ENCODE peak calls at places on chromosome 11, in ten cellular contexts. C is CD4-positive, CD25-positive, alpha-beta regulatory T cell; V is lower lobe of right lung; S is small intestine; H is A549; A is heart right ventricle; Q is Karpas-422; D is stomach; X is right cardiac atrium; L is GM23248. O is an unnamed sample. For H3K4me1, the result is how much of the 10 kb centered on the place peaks cover.

GRCh38 chr11:43982421-43982820 is 40.0 kb downstream of the C11orf96 start:
- DNase-seq in D (no peak), A (no peak), H (no peak), V (no peak), Q (no peak), C (no peak), X (no peak), S (no peak), L (no peak), O (no peak)

GRCh38 chr11:129939510-129939909 is 44.1 kb upstream of the NFRKB start:
- DNase-seq in L (no peak), X (no peak), H (no peak), Q (peak), A (no peak), D (no peak), C (no peak), S (no peak), V (no peak), O (no peak)

GRCh38 chr11:68531129-68531693 is 70.7 kb downstream of the PPP6R3 start:
- DNase-seq in Q (no peak), V (no peak), X (no peak), S (no peak), D (no peak), A (no peak), C (no peak), H (no peak), L (no peak), O (no peak)

GRCh38 chr11:45518096-45518852 is 147.1 kb downstream of the CHST1 start:
- DNase-seq in L (no peak), Q (no peak), A (no peak), X (no peak), H (no peak), V (no peak), D (no peak), C (no peak), S (no peak), O (no peak)

GRCh38 chr11:80815752-80816453 is 1375.1 kb upstream of the TENM4 start:
- DNase-seq in X (no peak), V (no peak), A (no peak), S (no peak), D (no peak), L (no peak), Q (no peak), H (no peak), C (no peak), O (peak)

GRCh38 chr11:84430661-84431060 is 1144.5 kb upstream of the CCDC90B start:
- DNase-seq in V (no peak), D (no peak), C (no peak), Q (no peak), S (no peak), A (no peak), L (no peak), H (peak), X (no peak), O (no peak)

GRCh38 chr11:77353131-77353530 is 51.6 kb upstream of the GDPD4 start:
- DNase-seq in A (no peak), H (no peak), V (no peak), C (no peak), Q (no peak), D (no peak), L (no peak), X (no peak), S (no peak), O (no peak)

GRCh38 chr11:124825876-124826275 is 25.7 kb upstream of the MSANTD2 start:
- DNase-seq in H (no peak), Q (no peak), D (no peak), L (no peak), C (no peak), A (no peak), X (no peak), V (no peak), S (no peak), O (no peak)

GRCh38 chr11:57493507-57494503 is 21.7 kb downstream of the SLC43A1 start:
- DNase-seq in X (peak), S (peak), H (peak), C (peak), D (peak), A (peak), L (peak), Q (peak), V (peak), O (peak)

GRCh38 chr11:118602331-118602730 is 5.1 kb upstream of the PHLDB1 start:
- DNase-seq in L (no peak), H (no peak), V (no peak), S (no peak), C (no peak), Q (no peak), A (peak), D (peak), X (peak), O (no peak)

GRCh38 chr11:83827940-83828554 is 541.9 kb upstream of the CCDC90B start:
- DNase-seq in C (no peak), S (peak), D (no peak), Q (peak), A (no peak), L (peak), H (peak), V (no peak), X (no peak), O (peak)

GRCh38 chr11:70601861-70602575 is 203.7 kb downstream of the CTTN start:
- DNase-seq in X (no peak), A (no peak), S (no peak), D (no peak), L (no peak), Q (no peak), C (no peak), V (no peak), H (no peak), O (no peak)

GRCh38 chr11:44130751-44131150 is 35.3 kb downstream of the EXT2 start:
- DNase-seq in Q (no peak), C (no peak), V (no peak), S (no peak), X (peak), H (no peak), A (no peak), L (no peak), D (no peak), O (peak)

GRCh38 chr11:27456802-27457329 is 15.7 kb downstream of the LGR4 start:
- DNase-seq in S (no peak), H (no peak), Q (no peak), L (no peak), C (no peak), V (no peak), X (no peak), D (no peak), A (no peak), O (no peak)

GRCh38 chr11:68328374-68329091 is 16.1 kb downstream of the LRP5 start:
- DNase-seq in A (peak), V (no peak), D (peak), C (no peak), H (no peak), Q (no peak), S (peak), X (peak), L (no peak), O (peak)

GRCh38 chr11:61509058-61510029 is 795 bp downstream of the LRRC10B start:
- DNase-seq in A (peak), L (peak), D (peak), H (peak), S (peak), V (peak), C (no peak), X (peak), Q (peak), O (peak)

GRCh38 chr11:122696662-122697061 is 41.1 kb downstream of the UBASH3B start:
- DNase-seq in X (peak), A (no peak), H (no peak), D (no peak), S (peak), V (no peak), L (no peak), C (peak), Q (peak), O (no peak)

GRCh38 chr11:66470015-66470414 is 3.3 kb downstream of the PELI3 start:
- DNase-seq in Q (no peak), H (no peak), L (no peak), X (no peak), V (no peak), S (no peak), D (no peak), C (no peak), A (no peak), O (peak)

GRCh38 chr11:57792060-57792541 is 30.5 kb downstream of the CTNND1 start:
- DNase-seq in Q (no peak), D (peak), L (no peak), H (no peak), V (peak), A (peak), X (peak), C (peak), S (peak), O (no peak)

GRCh38 chr11:279966-280761 is 2.0 kb downstream of the NLRP6 start:
- DNase-seq in D (no peak), S (peak), A (peak), X (peak), C (no peak), V (peak), L (peak), Q (no peak), H (peak), O (no peak)

GRCh38 chr11:100831929-100832480 is 144.9 kb downstream of the ARHGAP42 start:
- DNase-seq in S (no peak), V (no peak), L (peak), C (no peak), H (no peak), A (peak), X (peak), D (no peak), Q (no peak), O (no peak)

GRCh38 chr11:59666969-59667368 is 1.9 kb downstream of the PATL1 start:
- DNase-seq in Q (no peak), A (no peak), X (no peak), D (no peak), V (no peak), S (peak), L (peak), C (no peak), H (no peak), O (no peak)

GRCh38 chr11:118436639-118437045 is 350 bp downstream of the KMT2A start:
- DNase-seq in X (no peak), Q (peak), A (peak), H (no peak), C (peak), L (peak), S (no peak), D (no peak), V (peak), O (no peak)

GRCh38 chr11:12625438-12626071 is 48.7 kb upstream of the TEAD1 start:
- DNase-seq in L (peak), S (no peak), A (no peak), X (no peak), Q (no peak), H (peak), V (no peak), C (no peak), D (no peak), O (peak)

GRCh38 chr11:122101625-122102291 is 14.3 kb downstream of the BLID start:
- DNase-seq in A (peak), L (peak), H (no peak), D (no peak), C (no peak), Q (no peak), S (peak), X (peak), V (no peak), O (peak)

DNA sequence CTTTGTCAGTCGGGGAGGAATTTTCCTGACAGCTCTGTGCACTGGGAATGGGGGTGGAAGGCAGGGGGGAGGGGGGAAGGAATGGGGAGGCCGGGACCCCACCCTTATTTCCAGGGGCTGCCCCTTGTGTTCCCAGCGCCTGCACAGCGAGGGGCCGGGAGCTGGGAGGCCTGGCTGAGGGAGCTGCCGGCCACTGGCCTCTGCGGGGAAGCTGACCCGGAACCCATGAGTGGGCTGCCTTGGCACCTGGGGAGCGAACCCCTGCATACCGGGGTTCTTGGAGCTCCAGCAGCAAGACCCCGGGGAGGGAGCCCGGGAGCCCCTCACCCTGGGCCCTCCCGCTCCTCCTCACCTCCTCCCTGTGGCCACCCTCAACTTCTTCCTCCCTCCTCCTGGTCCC is 3.5 kb downstream of the H19 start:
- DNase-seq in Q (no peak), C (no peak), V (no peak), D (no peak), L (no peak), A (peak), H (no peak), S (no peak), X (no peak), O (no peak)
- H3K4me1 ChIP-seq in Q (under half), C (under half), V (under half), D (under half), L (under half), A (under half), H (under half), S (under half), X (under half), O (under half)

DNA sequence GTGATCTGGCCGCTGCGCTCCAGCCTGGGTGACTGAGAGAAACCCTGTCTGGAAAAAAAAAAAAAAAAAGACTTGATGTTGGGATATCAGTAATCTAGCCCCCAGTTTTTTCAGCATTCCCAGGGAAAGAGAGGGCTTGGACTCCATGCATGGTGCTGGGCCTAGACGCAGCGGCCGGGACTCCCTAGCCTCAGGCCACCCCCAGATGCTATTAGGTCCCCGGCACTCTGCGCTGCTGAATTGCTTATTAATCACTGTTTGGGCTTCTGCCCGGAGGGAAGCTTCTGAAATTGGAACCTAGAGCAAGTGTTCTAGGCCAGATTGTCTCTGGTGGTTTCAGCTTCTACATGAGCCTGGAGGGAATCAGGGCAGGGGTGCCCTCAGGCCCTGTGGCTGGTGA is 39.0 kb downstream of the SLCO2B1 start:
- DNase-seq in Q (no peak), V (no peak), X (peak), D (no peak), L (peak), C (no peak), H (no peak), S (no peak), A (no peak), O (no peak)
- H3K27ac ChIP-seq in Q (no peak), V (no peak), X (no peak), D (no peak), L (no peak), C (no peak), H (no peak), S (no peak), A (no peak), O (no peak)

GRCh38 chr11:6745465-6746015 is 26.2 kb downstream of the OR2AG2 start:
- DNase-seq in L (no peak), H (no peak), V (no peak), S (peak), X (no peak), Q (no peak), A (no peak), D (no peak), C (no peak), O (no peak)

GRCh38 chr11:6745018-6745417 is 26.8 kb downstream of the OR2AG2 start:
- DNase-seq in X (no peak), D (no peak), Q (no peak), V (no peak), L (no peak), C (no peak), S (no peak), H (no peak), A (no peak), O (no peak)

GRCh38 chr11:6746626-6747025 is 25.1 kb downstream of the OR2AG2 start:
- DNase-seq in A (no peak), C (no peak), S (no peak), Q (no peak), L (no peak), X (no peak), H (no peak), D (no peak), V (no peak), O (no peak)

GRCh38 chr11:6747097-6747662 is 24.6 kb downstream of the OR2AG2 start:
- DNase-seq in L (no peak), S (no peak), Q (no peak), V (no peak), A (no peak), H (no peak), D (no peak), C (no peak), X (no peak), O (no peak)

DNA sequence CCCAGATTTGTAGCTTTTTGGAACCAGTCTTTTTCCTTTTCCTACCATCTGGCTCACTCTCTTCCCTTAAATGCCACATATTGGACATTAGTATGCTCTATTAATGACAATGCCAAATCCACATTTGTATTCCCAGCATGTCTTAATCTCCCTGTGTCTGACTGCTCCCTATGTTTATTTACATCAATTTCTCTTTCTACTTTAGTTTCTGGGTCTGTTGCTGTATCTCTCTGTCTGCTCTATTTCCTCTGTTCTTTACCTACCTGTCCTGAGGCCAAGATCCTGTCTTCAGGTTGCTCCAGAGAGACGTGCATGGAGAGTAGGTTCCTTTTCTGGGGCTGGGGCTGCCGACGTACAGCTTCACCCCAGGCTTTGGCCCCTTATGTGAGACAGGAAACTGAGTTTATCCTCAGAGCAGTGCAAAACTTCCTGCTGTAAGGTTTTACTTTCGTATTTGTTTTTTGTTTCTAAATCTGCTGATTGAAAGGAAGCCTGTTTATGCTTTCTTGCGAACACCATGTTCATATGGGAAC is 25.6 kb downstream of the OR2AG2 start:
- DNase-seq in S (peak), D (peak), A (no peak), Q (no peak), X (no peak), L (no peak), H (no peak), C (peak), V (no peak), O (no peak)
- H3K4me1 ChIP-seq in S (under half), D (under half), A (under half), Q (under half), X (under half), L (under half), H (under half), C (half or more), V (under half), O (under half)

GRCh38 chr11:2381494-2382128 is 4.5 kb downstream of the CD81 start:
- DNase-seq in H (no peak), L (no peak), Q (peak), D (no peak), V (peak), A (peak), S (no peak), C (no peak), X (peak), O (no peak)
- H3K27ac ChIP-seq in H (no peak), L (peak), Q (peak), D (peak), V (peak), A (peak), S (peak), C (no peak), X (peak), O (no peak)

DNA sequence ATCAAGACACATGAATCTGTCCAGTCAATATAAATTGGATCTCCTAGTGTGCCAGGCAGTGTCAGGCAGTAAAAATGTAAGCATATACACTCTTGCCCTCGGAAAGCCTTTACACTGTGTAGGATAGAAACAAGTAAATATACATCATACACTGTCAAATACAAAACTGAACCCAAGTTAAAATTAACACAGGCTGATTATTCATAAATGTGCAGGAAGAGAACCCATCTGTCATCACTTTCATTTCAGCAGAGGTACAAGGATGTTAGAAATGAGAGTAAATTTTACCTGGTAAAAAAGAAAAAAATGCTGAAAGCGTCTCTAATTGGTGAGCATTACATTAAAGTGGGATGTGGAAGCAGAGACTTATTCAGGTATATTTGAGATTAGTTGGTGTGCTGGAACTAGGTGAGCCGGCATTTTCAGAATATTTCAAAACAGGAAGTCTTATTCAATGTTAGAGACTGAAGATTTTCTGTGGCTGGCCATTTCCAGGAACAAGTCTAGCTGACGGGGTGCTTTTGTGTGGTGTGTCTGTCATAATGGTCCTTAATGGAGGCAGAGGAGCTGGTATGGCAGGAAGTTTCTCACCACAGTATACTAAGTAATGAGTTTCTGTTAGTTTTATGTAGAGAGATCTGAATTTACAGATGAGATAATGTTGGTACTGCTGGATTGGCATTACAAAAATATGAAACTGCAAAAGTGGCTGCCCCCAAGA is 192.6 kb downstream of the CASP12 start:
- DNase-seq in D (peak), L (no peak), X (peak), S (peak), Q (peak), C (peak), A (no peak), H (no peak), V (peak), O (peak)
- H3K4me1 ChIP-seq in D (under half), L (under half), X (under half), S (under half), Q (under half), C (half or more), A (under half), H (under half), V (under half), O (under half)

GRCh38 chr11:98621767-98622166 is 399.0 kb upstream of the CNTN5 start:
- DNase-seq in C (no peak), A (no peak), Q (no peak), L (no peak), V (no peak), X (no peak), D (no peak), S (no peak), H (no peak), O (no peak)

GRCh38 chr11:98616256-98616655 is 404.5 kb upstream of the CNTN5 start:
- DNase-seq in X (no peak), D (no peak), A (no peak), V (no peak), H (no peak), L (no peak), Q (no peak), C (no peak), S (no peak), O (no peak)
- H3K27ac ChIP-seq in X (no peak), D (no peak), A (no peak), V (no peak), H (no peak), L (no peak), Q (no peak), C (no peak), S (no peak), O (no peak)

O was measured in A673.